ENCODE peak calls at places on chromosomes 7 and 10, in ten cellular contexts. One of them, this sample, is unnamed.

GRCh38 chr10:99369551-99369950 is 40.4 kb downstream of the CNNM1 start:
- DNase-seq in fibroblast of mammary gland: no peak
- DNase-seq in OCI-LY7: no peak
- DNase-seq in activated CD8-positive, alpha-beta T cell treated with anti-CD3 and anti-CD28 coated beads for 36 hours: no peak
- DNase-seq in AG04450: no peak
- DNase-seq in neural crest cell: no peak
- DNase-seq in Caco-2: no peak
- DNase-seq in mammary epithelial cell: no peak
- DNase-seq in body of pancreas: no peak
- DNase-seq in Calu3: no peak
- DNase-seq in this sample: no peak

GRCh38 chr10:123157210-123157609 is 3.0 kb downstream of the BUB3 start:
- DNase-seq in fibroblast of mammary gland: peak; percentile 61
- DNase-seq in OCI-LY7: no peak
- DNase-seq in activated CD8-positive, alpha-beta T cell treated with anti-CD3 and anti-CD28 coated beads for 36 hours: no peak
- DNase-seq in AG04450: peak; percentile 15
- DNase-seq in neural crest cell: no peak
- DNase-seq in Caco-2: no peak
- DNase-seq in mammary epithelial cell: peak; percentile 37
- DNase-seq in body of pancreas: no peak
- DNase-seq in Calu3: no peak
- DNase-seq in this sample: no peak

GRCh38 chr7:1664711-1665591 is 5.1 kb upstream of the ELFN1 start:
- DNase-seq in fibroblast of mammary gland: peak; percentile 50
- DNase-seq in OCI-LY7: peak; percentile 35
- DNase-seq in activated CD8-positive, alpha-beta T cell treated with anti-CD3 and anti-CD28 coated beads for 36 hours: peak; percentile 66
- DNase-seq in AG04450: no peak
- DNase-seq in neural crest cell: peak; percentile 96
- DNase-seq in Caco-2: peak; percentile 79
- DNase-seq in mammary epithelial cell: peak; percentile 30
- DNase-seq in body of pancreas: peak; percentile 53
- DNase-seq in Calu3: peak; percentile 83
- DNase-seq in this sample: no peak

GRCh38 chr10:117140525-117140902 is 2.4 kb upstream of the VAX1 start:
- DNase-seq in fibroblast of mammary gland: no peak
- DNase-seq in OCI-LY7: no peak
- DNase-seq in activated CD8-positive, alpha-beta T cell treated with anti-CD3 and anti-CD28 coated beads for 36 hours: no peak
- DNase-seq in AG04450: no peak
- DNase-seq in neural crest cell: no peak
- DNase-seq in Caco-2: no peak
- DNase-seq in mammary epithelial cell: no peak
- DNase-seq in body of pancreas: no peak
- DNase-seq in Calu3: no peak
- DNase-seq in this sample: no peak

GRCh38 chr10:122190553-122190952 is 80.5 kb upstream of the BTBD16 start:
- DNase-seq in fibroblast of mammary gland: peak; percentile 57
- DNase-seq in OCI-LY7: no peak
- DNase-seq in activated CD8-positive, alpha-beta T cell treated with anti-CD3 and anti-CD28 coated beads for 36 hours: no peak
- DNase-seq in AG04450: no peak
- DNase-seq in neural crest cell: no peak
- DNase-seq in Caco-2: no peak
- DNase-seq in mammary epithelial cell: no peak
- DNase-seq in body of pancreas: no peak
- DNase-seq in Calu3: no peak
- DNase-seq in this sample: no peak

GRCh38 chr10:73262105-73262730 is 9.8 kb upstream of the MRPS16 start:
- DNase-seq in fibroblast of mammary gland: peak; percentile 67
- DNase-seq in OCI-LY7: no peak
- DNase-seq in activated CD8-positive, alpha-beta T cell treated with anti-CD3 and anti-CD28 coated beads for 36 hours: peak; percentile 12
- DNase-seq in AG04450: peak; percentile 43
- DNase-seq in neural crest cell: no peak
- DNase-seq in Caco-2: no peak
- DNase-seq in mammary epithelial cell: peak; percentile 88
- DNase-seq in body of pancreas: no peak
- DNase-seq in Calu3: peak; percentile 55
- DNase-seq in this sample: peak; percentile 80

GRCh38 chr10:517236-517635 is 172.2 kb downstream of the DIP2C start:
- DNase-seq in fibroblast of mammary gland: no peak
- DNase-seq in OCI-LY7: no peak
- DNase-seq in activated CD8-positive, alpha-beta T cell treated with anti-CD3 and anti-CD28 coated beads for 36 hours: no peak
- DNase-seq in AG04450: no peak
- DNase-seq in neural crest cell: no peak
- DNase-seq in Caco-2: no peak
- DNase-seq in mammary epithelial cell: no peak
- DNase-seq in body of pancreas: no peak
- DNase-seq in Calu3: no peak
- DNase-seq in this sample: no peak

GRCh38 chr7:39979406-39980073 is 29.5 kb downstream of the CDK13 start:
- DNase-seq in fibroblast of mammary gland: no peak
- DNase-seq in OCI-LY7: peak; percentile 43
- DNase-seq in activated CD8-positive, alpha-beta T cell treated with anti-CD3 and anti-CD28 coated beads for 36 hours: peak; percentile 56
- DNase-seq in AG04450: no peak
- DNase-seq in neural crest cell: no peak
- DNase-seq in Caco-2: no peak
- DNase-seq in mammary epithelial cell: no peak
- DNase-seq in body of pancreas: no peak
- DNase-seq in Calu3: no peak
- DNase-seq in this sample: no peak

GRCh38 chr10:43645866-43646265 is 2.8 kb downstream of the ZNF32 start:
- DNase-seq in fibroblast of mammary gland: no peak
- DNase-seq in OCI-LY7: no peak
- DNase-seq in activated CD8-positive, alpha-beta T cell treated with anti-CD3 and anti-CD28 coated beads for 36 hours: no peak
- DNase-seq in AG04450: no peak
- DNase-seq in neural crest cell: no peak
- DNase-seq in Caco-2: no peak
- DNase-seq in mammary epithelial cell: no peak
- DNase-seq in body of pancreas: no peak
- DNase-seq in Calu3: no peak
- DNase-seq in this sample: no peak

GRCh38 chr10:43647576-43647975 is 1.1 kb downstream of the ZNF32 start:
- DNase-seq in fibroblast of mammary gland: peak; percentile 10
- DNase-seq in OCI-LY7: no peak
- DNase-seq in activated CD8-positive, alpha-beta T cell treated with anti-CD3 and anti-CD28 coated beads for 36 hours: no peak
- DNase-seq in AG04450: no peak
- DNase-seq in neural crest cell: no peak
- DNase-seq in Caco-2: no peak
- DNase-seq in mammary epithelial cell: no peak
- DNase-seq in body of pancreas: no peak
- DNase-seq in Calu3: no peak
- DNase-seq in this sample: no peak

GRCh38 chr10:43649149-43649523 is 455 bp upstream of the ZNF32 start:
- DNase-seq in fibroblast of mammary gland: peak; percentile 30
- DNase-seq in OCI-LY7: no peak
- DNase-seq in activated CD8-positive, alpha-beta T cell treated with anti-CD3 and anti-CD28 coated beads for 36 hours: no peak
- DNase-seq in AG04450: no peak
- DNase-seq in neural crest cell: no peak
- DNase-seq in Caco-2: no peak
- DNase-seq in mammary epithelial cell: no peak
- DNase-seq in body of pancreas: no peak
- DNase-seq in Calu3: no peak
- DNase-seq in this sample: no peak

GRCh38 chr10:43648083-43648391 is 644 bp downstream of the ZNF32 start:
- DNase-seq in fibroblast of mammary gland: peak; percentile 13
- DNase-seq in OCI-LY7: no peak
- DNase-seq in activated CD8-positive, alpha-beta T cell treated with anti-CD3 and anti-CD28 coated beads for 36 hours: no peak
- DNase-seq in AG04450: no peak
- DNase-seq in neural crest cell: no peak
- DNase-seq in Caco-2: no peak
- DNase-seq in mammary epithelial cell: no peak
- DNase-seq in body of pancreas: no peak
- DNase-seq in Calu3: no peak
- DNase-seq in this sample: no peak

GRCh38 chr10:43648392-43649148 is at the start of gene ZNF32:
- DNase-seq in fibroblast of mammary gland: peak; percentile 77
- DNase-seq in OCI-LY7: no peak
- DNase-seq in activated CD8-positive, alpha-beta T cell treated with anti-CD3 and anti-CD28 coated beads for 36 hours: peak; percentile 86
- DNase-seq in AG04450: peak; percentile 38
- DNase-seq in neural crest cell: peak; percentile 76
- DNase-seq in Caco-2: peak; percentile 94
- DNase-seq in mammary epithelial cell: peak; percentile 73
- DNase-seq in body of pancreas: peak; percentile 86
- DNase-seq in Calu3: peak; percentile 86
- DNase-seq in this sample: peak; percentile 25
- TF ChIP-seq CTCF in fibroblast of mammary gland: no peak
- TF ChIP-seq CTCF in OCI-LY7: no peak
- TF ChIP-seq CTCF in activated CD8-positive, alpha-beta T cell treated with anti-CD3 and anti-CD28 coated beads for 36 hours: no peak
- TF ChIP-seq CTCF in AG04450: no peak
- TF ChIP-seq CTCF in neural crest cell: no peak
- TF ChIP-seq CTCF in Caco-2: no peak
- TF ChIP-seq CTCF in mammary epithelial cell: no peak
- TF ChIP-seq CTCF in body of pancreas: no peak
- TF ChIP-seq CTCF in Calu3: no peak
- TF ChIP-seq CTCF in this sample: no peak

GRCh38 chr7:133273221-133273620 is 20.3 kb downstream of the EXOC4 start:
- DNase-seq in fibroblast of mammary gland: no peak
- DNase-seq in OCI-LY7: no peak
- DNase-seq in activated CD8-positive, alpha-beta T cell treated with anti-CD3 and anti-CD28 coated beads for 36 hours: no peak
- DNase-seq in AG04450: no peak
- DNase-seq in neural crest cell: no peak
- DNase-seq in Caco-2: no peak
- DNase-seq in mammary epithelial cell: no peak
- DNase-seq in body of pancreas: no peak
- DNase-seq in Calu3: no peak
- DNase-seq in this sample: no peak

GRCh38 chr7:133274265-133274664 is 21.4 kb downstream of the EXOC4 start:
- DNase-seq in fibroblast of mammary gland: no peak
- DNase-seq in OCI-LY7: no peak
- DNase-seq in activated CD8-positive, alpha-beta T cell treated with anti-CD3 and anti-CD28 coated beads for 36 hours: no peak
- DNase-seq in AG04450: no peak
- DNase-seq in neural crest cell: no peak
- DNase-seq in Caco-2: no peak
- DNase-seq in mammary epithelial cell: no peak
- DNase-seq in body of pancreas: no peak
- DNase-seq in Calu3: no peak
- DNase-seq in this sample: no peak

GRCh38 chr7:133275441-133276105 is 22.7 kb downstream of the EXOC4 start:
- DNase-seq in fibroblast of mammary gland: peak; percentile 9
- DNase-seq in OCI-LY7: no peak
- DNase-seq in activated CD8-positive, alpha-beta T cell treated with anti-CD3 and anti-CD28 coated beads for 36 hours: no peak
- DNase-seq in AG04450: no peak
- DNase-seq in neural crest cell: no peak
- DNase-seq in Caco-2: no peak
- DNase-seq in mammary epithelial cell: no peak
- DNase-seq in body of pancreas: no peak
- DNase-seq in Calu3: no peak
- DNase-seq in this sample: no peak

GRCh38 chr7:133275008-133275407 is 22.1 kb downstream of the EXOC4 start:
- DNase-seq in fibroblast of mammary gland: no peak
- DNase-seq in OCI-LY7: no peak
- DNase-seq in activated CD8-positive, alpha-beta T cell treated with anti-CD3 and anti-CD28 coated beads for 36 hours: no peak
- DNase-seq in AG04450: no peak
- DNase-seq in neural crest cell: no peak
- DNase-seq in Caco-2: no peak
- DNase-seq in mammary epithelial cell: no peak
- DNase-seq in body of pancreas: no peak
- DNase-seq in Calu3: no peak
- DNase-seq in this sample: no peak
- TF ChIP-seq CTCF in fibroblast of mammary gland: no peak
- TF ChIP-seq CTCF in OCI-LY7: peak; percentile 45
- TF ChIP-seq CTCF in activated CD8-positive, alpha-beta T cell treated with anti-CD3 and anti-CD28 coated beads for 36 hours: no peak
- TF ChIP-seq CTCF in AG04450: no peak
- TF ChIP-seq CTCF in neural crest cell: no peak
- TF ChIP-seq CTCF in Caco-2: no peak
- TF ChIP-seq CTCF in mammary epithelial cell: peak; percentile 27
- TF ChIP-seq CTCF in body of pancreas: no peak
- TF ChIP-seq CTCF in Calu3: no peak
- TF ChIP-seq CTCF in this sample: peak; percentile 11

DNA sequence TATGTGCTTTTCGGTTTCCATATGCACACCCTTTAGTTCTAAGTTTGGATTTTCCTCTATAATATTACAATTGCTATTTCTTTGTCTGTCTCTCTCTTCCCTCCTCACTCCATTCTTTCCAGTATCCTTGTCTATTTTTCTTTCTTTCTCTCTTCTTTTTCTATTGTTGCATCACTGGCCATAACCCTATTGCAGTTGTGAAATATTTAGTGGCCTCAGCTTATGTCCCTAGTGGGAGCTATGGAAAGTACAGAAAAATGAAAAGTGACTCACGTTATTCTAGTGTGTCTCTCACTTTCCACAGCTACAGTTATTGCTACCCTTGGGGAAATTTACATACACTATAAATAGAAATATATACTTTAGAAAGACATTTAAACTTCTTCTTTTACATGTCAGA is 59.1 kb downstream of the CNTNAP2 start:
- DNase-seq in fibroblast of mammary gland: no peak
- DNase-seq in OCI-LY7: no peak
- DNase-seq in activated CD8-positive, alpha-beta T cell treated with anti-CD3 and anti-CD28 coated beads for 36 hours: no peak
- DNase-seq in AG04450: no peak
- DNase-seq in neural crest cell: no peak
- DNase-seq in Caco-2: no peak
- DNase-seq in mammary epithelial cell: no peak
- DNase-seq in body of pancreas: no peak
- DNase-seq in Calu3: no peak
- DNase-seq in this sample: no peak
- TF ChIP-seq CTCF in fibroblast of mammary gland: no peak
- TF ChIP-seq CTCF in OCI-LY7: peak; percentile 23
- TF ChIP-seq CTCF in activated CD8-positive, alpha-beta T cell treated with anti-CD3 and anti-CD28 coated beads for 36 hours: no peak
- TF ChIP-seq CTCF in AG04450: no peak
- TF ChIP-seq CTCF in neural crest cell: peak; percentile 47
- TF ChIP-seq CTCF in Caco-2: no peak
- TF ChIP-seq CTCF in mammary epithelial cell: no peak
- TF ChIP-seq CTCF in body of pancreas: no peak
- TF ChIP-seq CTCF in Calu3: no peak
- TF ChIP-seq CTCF in this sample: peak; percentile 10

GRCh38 chr10:102376901-102377300 is 18.6 kb upstream of the NFKB2 start:
- DNase-seq in fibroblast of mammary gland: no peak
- DNase-seq in OCI-LY7: no peak
- DNase-seq in activated CD8-positive, alpha-beta T cell treated with anti-CD3 and anti-CD28 coated beads for 36 hours: no peak
- DNase-seq in AG04450: no peak
- DNase-seq in neural crest cell: no peak
- DNase-seq in Caco-2: no peak
- DNase-seq in mammary epithelial cell: no peak
- DNase-seq in body of pancreas: no peak
- DNase-seq in Calu3: no peak
- DNase-seq in this sample: no peak

GRCh38 chr10:102379383-102379782 is 16.1 kb upstream of the NFKB2 start:
- DNase-seq in fibroblast of mammary gland: no peak
- DNase-seq in OCI-LY7: no peak
- DNase-seq in activated CD8-positive, alpha-beta T cell treated with anti-CD3 and anti-CD28 coated beads for 36 hours: no peak
- DNase-seq in AG04450: no peak
- DNase-seq in neural crest cell: no peak
- DNase-seq in Caco-2: no peak
- DNase-seq in mammary epithelial cell: no peak
- DNase-seq in body of pancreas: no peak
- DNase-seq in Calu3: no peak
- DNase-seq in this sample: no peak

GRCh38 chr10:102371295-102371694 is 24.2 kb upstream of the NFKB2 start:
- DNase-seq in fibroblast of mammary gland: no peak
- DNase-seq in OCI-LY7: no peak
- DNase-seq in activated CD8-positive, alpha-beta T cell treated with anti-CD3 and anti-CD28 coated beads for 36 hours: no peak
- DNase-seq in AG04450: no peak
- DNase-seq in neural crest cell: no peak
- DNase-seq in Caco-2: no peak
- DNase-seq in mammary epithelial cell: no peak
- DNase-seq in body of pancreas: no peak
- DNase-seq in Calu3: no peak
- DNase-seq in this sample: no peak

GRCh38 chr10:102375867-102376266 is 19.6 kb upstream of the NFKB2 start:
- DNase-seq in fibroblast of mammary gland: no peak
- DNase-seq in OCI-LY7: no peak
- DNase-seq in activated CD8-positive, alpha-beta T cell treated with anti-CD3 and anti-CD28 coated beads for 36 hours: no peak
- DNase-seq in AG04450: no peak
- DNase-seq in neural crest cell: no peak
- DNase-seq in Caco-2: no peak
- DNase-seq in mammary epithelial cell: no peak
- DNase-seq in body of pancreas: no peak
- DNase-seq in Calu3: no peak
- DNase-seq in this sample: no peak

DNA sequence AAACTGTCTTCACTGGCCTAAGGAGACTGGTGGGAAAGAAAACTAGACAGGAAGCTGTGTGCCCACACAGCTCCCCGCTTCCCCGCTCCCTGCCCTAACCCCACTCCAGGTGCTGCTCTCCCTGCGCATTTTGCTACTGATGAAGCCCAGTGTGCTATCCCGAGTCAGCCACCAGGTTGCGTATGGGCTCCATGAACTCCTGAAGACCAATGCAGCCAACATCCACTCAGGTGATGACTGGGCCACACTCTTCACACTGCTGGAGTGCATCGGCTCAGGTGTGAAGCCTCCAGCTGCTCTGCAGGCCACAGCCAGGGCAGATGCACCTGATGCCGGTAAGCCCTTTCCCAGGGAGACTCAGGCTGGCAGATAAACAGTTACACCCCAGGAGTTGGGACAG is 20.3 kb upstream of the NFKB2 start:
- DNase-seq in fibroblast of mammary gland: no peak
- DNase-seq in OCI-LY7: no peak
- DNase-seq in activated CD8-positive, alpha-beta T cell treated with anti-CD3 and anti-CD28 coated beads for 36 hours: no peak
- DNase-seq in AG04450: no peak
- DNase-seq in neural crest cell: no peak
- DNase-seq in Caco-2: peak; percentile 38
- DNase-seq in mammary epithelial cell: no peak
- DNase-seq in body of pancreas: no peak
- DNase-seq in Calu3: no peak
- DNase-seq in this sample: no peak
- TF ChIP-seq CTCF in fibroblast of mammary gland: no peak
- TF ChIP-seq CTCF in OCI-LY7: no peak
- TF ChIP-seq CTCF in activated CD8-positive, alpha-beta T cell treated with anti-CD3 and anti-CD28 coated beads for 36 hours: no peak
- TF ChIP-seq CTCF in AG04450: no peak
- TF ChIP-seq CTCF in neural crest cell: no peak
- TF ChIP-seq CTCF in Caco-2: peak; percentile 18
- TF ChIP-seq CTCF in mammary epithelial cell: no peak
- TF ChIP-seq CTCF in body of pancreas: no peak
- TF ChIP-seq CTCF in Calu3: no peak
- TF ChIP-seq CTCF in this sample: peak; percentile 3